ENCODE peak calls at places on chromosomes 12 and 14, in seven cellular contexts. Q, K, O, P, F, V and E are unnamed samples.

GRCh38 chr12:57620936-57621496 is 9.8 kb downstream of the ARHGEF25 start:
- DNase-seq in K (no peak), F (peak; percentile 24), Q (no peak), P (no peak), O (no peak), V (no peak), E (no peak)

GRCh38 chr14:61258985-61259384 is 22.2 kb downstream of the TMEM30B start:
- DNase-seq in V (no peak), P (no peak), K (no peak), Q (no peak), O (no peak), F (no peak), E (no peak)

GRCh38 chr12:108495054-108495453 is 20.0 kb upstream of the FICD start:
- DNase-seq in O (no peak), P (no peak), Q (peak; percentile 38), K (peak; percentile 41), V (peak; percentile 62), F (no peak), E (no peak)

GRCh38 chr14:61973981-61974380 is 211.8 kb downstream of the SNAPC1 start:
- DNase-seq in P (no peak), K (no peak), Q (no peak), O (no peak), F (no peak), V (no peak), E (peak; percentile 69)

GRCh38 chr12:68106660-68107059 is 52.9 kb downstream of the IFNG start:
- DNase-seq in O (no peak), P (no peak), K (no peak), Q (no peak), V (no peak), F (no peak), E (no peak)

GRCh38 chr12:120402217-120402616 is 33.3 kb upstream of the MSI1 start:
- DNase-seq in P (no peak), K (no peak), Q (no peak), O (no peak), V (peak; percentile 85), F (no peak), E (no peak)

GRCh38 chr12:81089412-81089811 is 11.5 kb downstream of the ACSS3 start:
- DNase-seq in P (no peak), K (no peak), F (no peak), Q (no peak), V (no peak), O (no peak), E (peak; percentile 45)

GRCh38 chr12:124105546-124105945 is 132.5 kb downstream of the ZNF664 start:
- DNase-seq in V (no peak), F (no peak), O (no peak), Q (no peak), P (no peak), K (no peak), E (no peak)

GRCh38 chr12:13219320-13219719 is 22.8 kb downstream of the EMP1 start:
- DNase-seq in V (no peak), Q (no peak), K (no peak), P (no peak), O (no peak), F (no peak), E (no peak)

GRCh38 chr14:55102141-55102547 is 26.9 kb upstream of the LGALS3 start:
- DNase-seq in P (peak; percentile 93), F (peak; percentile 78), K (peak; percentile 55), O (no peak), Q (peak; percentile 98), V (peak; percentile 59), E (peak; percentile 81)

GRCh38 chr12:66612053-66612775 is 66.7 kb downstream of the GRIP1 start:
- DNase-seq in V (no peak), F (no peak), P (no peak), O (no peak), K (no peak), Q (no peak), E (no peak)

GRCh38 chr12:94725375-94726168 is 75.2 kb upstream of the TMCC3 start:
- DNase-seq in Q (peak; percentile 71), K (peak; percentile 31), O (no peak), P (no peak), F (no peak), V (peak; percentile 53), E (peak; percentile 55)

GRCh38 chr12:89238593-89238992 is 113.7 kb downstream of the DUSP6 start:
- DNase-seq in P (peak; percentile 68), F (peak; percentile 20), K (peak; percentile 74), V (no peak), O (no peak), Q (peak; percentile 97), E (no peak)

GRCh38 chr12:124254126-124254525 is 40.8 kb upstream of the RFLNA start:
- DNase-seq in K (no peak), P (peak; percentile 33), F (no peak), V (no peak), Q (no peak), O (no peak), E (no peak)

GRCh38 chr12:91964501-91964900 is 181.1 kb downstream of the BTG1 start:
- DNase-seq in Q (no peak), O (no peak), P (no peak), V (no peak), F (no peak), K (no peak), E (no peak)

GRCh38 chr14:73427516-73428264 is 30.7 kb downstream of the NUMB start:
- DNase-seq in V (no peak), Q (peak; percentile 56), F (no peak), K (no peak), O (no peak), P (no peak), E (no peak)

GRCh38 chr14:37869633-37870032 is 274.2 kb downstream of the TTC6 start:
- DNase-seq in O (no peak), Q (no peak), V (no peak), F (no peak), K (no peak), P (no peak), E (no peak)

GRCh38 chr14:88950069-88950468 is 125.6 kb downstream of the TTC8 start:
- DNase-seq in Q (no peak), K (no peak), V (no peak), O (no peak), P (no peak), F (no peak), E (no peak)

GRCh38 chr14:100022772-100023451 is 42.3 kb upstream of the EVL start:
- DNase-seq in V (no peak), Q (no peak), P (peak; percentile 68), F (peak; percentile 49), K (no peak), O (no peak), E (peak; percentile 52)

GRCh38 chr14:95915326-95915725 is 38.7 kb downstream of the TUNAR start:
- DNase-seq in F (no peak), P (no peak), V (peak; percentile 79), K (no peak), O (no peak), Q (no peak), E (no peak)
- TF ChIP-seq CTCF in F (no peak), P (no peak), V (peak; percentile 20), K (no peak), O (no peak), Q (no peak), E (no peak)

GRCh38 chr12:110579239-110579888 is 3.8 kb downstream of the PPTC7 start:
- DNase-seq in P (no peak), F (no peak), K (no peak), V (no peak), Q (no peak), O (no peak), E (no peak)
- H3K4me1 ChIP-seq in P (peaks cover 56% of the 10 kb centered on the region), F (peaks cover 76% of the 10 kb centered on the region), K (peaks cover 83% of the 10 kb centered on the region), V (peaks cover 6% of the 10 kb centered on the region), Q (peaks cover 27% of the 10 kb centered on the region), O (peaks cover 31% of the 10 kb centered on the region), E (peaks cover 21% of the 10 kb centered on the region)

DNA sequence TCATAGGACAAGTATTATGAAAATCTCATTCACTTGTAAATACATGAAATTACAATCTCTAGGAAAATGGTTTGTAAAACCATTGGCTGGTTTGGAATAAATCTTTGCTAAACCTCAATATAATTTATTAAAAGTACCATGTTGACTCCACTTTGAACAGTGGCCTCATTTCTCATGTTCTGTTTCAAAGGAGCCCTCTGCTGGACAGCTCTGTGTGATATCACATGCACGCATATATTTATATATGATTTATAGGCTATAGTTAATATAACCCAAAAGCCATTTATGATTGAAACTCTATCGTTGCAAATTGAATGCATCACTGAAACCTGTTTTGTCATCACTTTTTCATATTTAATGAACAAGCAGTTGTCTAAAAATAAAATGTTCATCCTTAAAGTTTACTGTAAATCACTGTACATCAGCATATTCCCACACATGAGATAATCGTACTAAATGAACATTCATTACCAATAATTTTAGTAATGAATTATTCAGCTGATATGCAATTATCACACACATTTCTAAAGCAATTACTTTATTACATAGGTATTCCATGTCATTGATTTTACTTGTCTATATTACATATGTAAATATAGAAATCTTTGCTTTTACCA is 493.8 kb downstream of the NPAS3 start:
- DNase-seq in O (no peak), P (no peak), K (peak; percentile 39), F (no peak), V (no peak), Q (peak; percentile 43), E (peak; percentile 23)
- TF ChIP-seq CTCF in O (peak; percentile 10), P (no peak), K (peak; percentile 41), F (peak; percentile 34), V (peak; percentile 42), Q (peak; percentile 17), E (peak; percentile 74)

DNA sequence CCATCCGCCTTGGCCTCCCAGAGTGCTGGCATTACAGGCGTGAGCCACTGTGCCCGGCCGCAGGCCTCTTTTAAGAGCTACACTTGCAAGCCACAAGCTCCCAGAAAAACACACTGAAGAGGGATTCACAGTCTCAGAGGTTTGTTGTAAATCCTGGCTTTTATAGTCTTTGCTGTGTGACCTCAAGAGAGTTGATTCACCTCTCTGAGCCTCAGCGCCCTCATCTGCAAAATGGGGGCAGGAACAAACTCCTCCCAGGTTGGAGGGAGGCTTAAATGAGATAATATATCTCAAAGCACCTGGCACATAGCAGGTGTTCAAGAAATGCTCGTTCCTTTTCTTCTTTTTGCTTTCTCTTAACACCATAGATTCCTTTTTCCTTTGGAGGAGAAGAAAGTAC is 3.9 kb upstream of the TCHP start:
- DNase-seq in P (no peak), F (no peak), V (no peak), O (no peak), Q (no peak), K (no peak), E (no peak)
- H3K4me1 ChIP-seq in P (peaks cover 6% of the 10 kb centered on the region), F (peaks cover 10% of the 10 kb centered on the region), V (no peaks in the 10 kb centered on the region), O (peaks cover under 1% of the 10 kb centered on the region), Q (peaks cover 6% of the 10 kb centered on the region), K (peaks cover 10% of the 10 kb centered on the region), E (no peaks in the 10 kb centered on the region)

GRCh38 chr12:109934026-109934425 is 34.0 kb downstream of the TCHP start:
- DNase-seq in Q (peak; percentile 19), P (peak; percentile 7), O (no peak), V (no peak), K (no peak), F (no peak), E (no peak)
- TF ChIP-seq CTCF in Q (peak; percentile 15), P (no peak), O (no peak), V (peak; percentile 60), K (peak; percentile 9), F (no peak), E (peak; percentile 26)

DNA sequence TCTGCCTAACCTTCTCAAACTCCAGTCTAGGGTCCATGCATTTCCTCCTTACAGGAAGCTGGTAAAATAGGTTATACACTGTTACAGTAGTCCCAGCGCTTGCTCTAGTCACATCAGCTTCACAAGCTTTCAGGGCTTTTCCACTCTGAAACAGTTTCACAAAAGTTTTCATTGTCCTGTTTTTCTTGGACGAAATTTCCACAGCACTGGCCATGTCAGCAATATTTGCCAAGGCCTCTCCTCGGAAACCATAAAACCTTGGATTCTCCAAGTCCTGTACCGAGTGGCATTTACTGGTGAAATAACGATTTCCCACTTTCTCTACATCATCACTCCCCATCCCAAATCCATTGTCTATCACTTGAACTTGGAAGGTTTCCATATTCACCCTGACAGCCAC is 2.1 kb downstream of the MLH3 start:
- DNase-seq in K (no peak), V (no peak), Q (no peak), P (no peak), F (no peak), O (no peak), E (no peak)
- H3K4me1 ChIP-seq in K (peaks cover 61% of the 10 kb centered on the region), V (peaks cover 2% of the 10 kb centered on the region), Q (peaks cover 18% of the 10 kb centered on the region), P (peaks cover 30% of the 10 kb centered on the region), F (peaks cover 42% of the 10 kb centered on the region), O (peaks cover 12% of the 10 kb centered on the region), E (peaks cover 8% of the 10 kb centered on the region)